ENCODE peak calls at places on chromosomes 7 and 10, in five cellular contexts. C is NCI-H460, H is astrocyte of the hippocampus, K is fibroblast of the conjunctiva, E is germinal center. U is an unnamed sample.

GRCh38 chr10:59622320-59622901 is 87.2 kb downstream of the SLC16A9 start:
- DNase-seq in C (peak), H (peak), K (peak), E (peak), U (peak)

GRCh38 chr10:47318706-47319105 is 3.5 kb upstream of the GDF2 start:
- DNase-seq in C (no peak), H (no peak), K (no peak), E (no peak), U (no peak)

GRCh38 chr7:130793855-130794618 is 60.0 kb upstream of the KLF14 start:
- DNase-seq in C (no peak), H (peak), K (peak), E (no peak), U (peak)

GRCh38 chr7:144834516-144835165 is 1.2 kb downstream of the TPK1 start:
- DNase-seq in C (no peak), H (no peak), K (no peak), E (peak), U (no peak)

GRCh38 chr10:104336829-104337526 is 1.3 kb downstream of the ITPRIP start:
- DNase-seq in C (no peak), H (peak), K (no peak), E (no peak), U (peak)

GRCh38 chr7:30923009-30923773 is 11.5 kb downstream of the AQP1 start:
- DNase-seq in C (no peak), H (no peak), K (no peak), E (no peak), U (no peak)

GRCh38 chr10:28532223-28532508 is 752 bp upstream of the WAC start:
- DNase-seq in C (no peak), H (no peak), K (peak), E (no peak), U (no peak)

GRCh38 chr7:38628630-38629385 is 2.4 kb downstream of the AMPH start:
- DNase-seq in C (no peak), H (peak), K (no peak), E (no peak), U (peak)

GRCh38 chr7:77529279-77529678 is 7.8 kb upstream of the PTPN12 start:
- DNase-seq in C (no peak), H (no peak), K (no peak), E (no peak), U (no peak)

GRCh38 chr7:7100432-7100849 is 81.9 kb upstream of the C1GALT1 start:
- DNase-seq in C (no peak), H (peak), K (no peak), E (no peak), U (peak)

GRCh38 chr7:157274991-157275427 is 61.8 kb upstream of the DNAJB6 start:
- DNase-seq in C (no peak), H (no peak), K (no peak), E (no peak), U (no peak)

GRCh38 chr7:30201921-30202320 is 67.1 kb downstream of the MTURN start:
- DNase-seq in C (no peak), H (no peak), K (no peak), E (no peak), U (no peak)

GRCh38 chr10:65903620-65904019 is 1022.2 kb upstream of the LRRTM3 start:
- DNase-seq in C (no peak), H (no peak), K (no peak), E (no peak), U (no peak)

GRCh38 chr10:98924526-98924925 is 311.1 kb downstream of the HPSE2 start:
- DNase-seq in C (no peak), H (no peak), K (no peak), E (no peak), U (no peak)

GRCh38 chr7:129680400-129680799 is 68.9 kb downstream of the NRF1 start:
- DNase-seq in C (no peak), H (no peak), K (no peak), E (no peak), U (no peak)

GRCh38 chr10:61215276-61215675 is 237.9 kb downstream of the TMEM26 start:
- DNase-seq in C (no peak), H (peak), K (no peak), E (no peak), U (peak)

GRCh38 chr7:4080013-4080412 is 602.1 kb upstream of the FOXK1 start:
- DNase-seq in C (no peak), H (no peak), K (no peak), E (no peak), U (no peak)